ENCODE peak calls at places on chromosomes 7 and 10, in seven cellular contexts. M is DND-41, B is RWPE1, Z is pancreas, H is progenitor cell of endocrine pancreas, N is fibroblast of mammary gland, X is colonic mucosa. L is an unnamed sample.

GRCh38 chr10:47036771-47037170 is 125.5 kb downstream of the PTPN20 start:
- DNase-seq in M (no peak), B (no peak), Z (peak), H (no peak), N (no peak), X (no peak), L (no peak)

GRCh38 chr10:50739618-50740350 is at the start of gene ASAH2B:
- DNase-seq in M (no peak), B (peak), Z (peak), H (peak), N (peak), X (peak), L (peak)

GRCh38 chr7:94380264-94380663 is 14.4 kb upstream of the COL1A2 start:
- DNase-seq in M (no peak), B (no peak), Z (no peak), H (no peak), N (no peak), X (no peak), L (no peak)

GRCh38 chr10:9781681-9782080 is 1236.0 kb upstream of the CELF2 start:
- DNase-seq in M (no peak), B (no peak), Z (no peak), H (no peak), N (peak), X (no peak), L (no peak)

GRCh38 chr7:135923700-135924261 is 53.4 kb downstream of the MTPN start:
- DNase-seq in M (no peak), B (peak), Z (no peak), H (no peak), N (peak), X (no peak), L (no peak)

GRCh38 chr7:25854608-25855497 is 297.1 kb upstream of the NFE2L3 start:
- DNase-seq in M (peak), B (peak), Z (no peak), H (peak), N (peak), X (peak), L (peak)

GRCh38 chr10:74650613-74651012 is 175.8 kb upstream of the KAT6B start:
- DNase-seq in M (no peak), B (no peak), Z (no peak), H (no peak), N (no peak), X (no peak), L (no peak)

GRCh38 chr7:129101746-129102145 is 42.8 kb upstream of the TSPAN33 start:
- DNase-seq in M (no peak), B (no peak), Z (no peak), H (no peak), N (peak), X (no peak), L (no peak)

GRCh38 chr7:149280151-149280550 is 18.2 kb downstream of the ZNF783 start:
- DNase-seq in M (no peak), B (no peak), Z (no peak), H (no peak), N (no peak), X (no peak), L (no peak)

DNA sequence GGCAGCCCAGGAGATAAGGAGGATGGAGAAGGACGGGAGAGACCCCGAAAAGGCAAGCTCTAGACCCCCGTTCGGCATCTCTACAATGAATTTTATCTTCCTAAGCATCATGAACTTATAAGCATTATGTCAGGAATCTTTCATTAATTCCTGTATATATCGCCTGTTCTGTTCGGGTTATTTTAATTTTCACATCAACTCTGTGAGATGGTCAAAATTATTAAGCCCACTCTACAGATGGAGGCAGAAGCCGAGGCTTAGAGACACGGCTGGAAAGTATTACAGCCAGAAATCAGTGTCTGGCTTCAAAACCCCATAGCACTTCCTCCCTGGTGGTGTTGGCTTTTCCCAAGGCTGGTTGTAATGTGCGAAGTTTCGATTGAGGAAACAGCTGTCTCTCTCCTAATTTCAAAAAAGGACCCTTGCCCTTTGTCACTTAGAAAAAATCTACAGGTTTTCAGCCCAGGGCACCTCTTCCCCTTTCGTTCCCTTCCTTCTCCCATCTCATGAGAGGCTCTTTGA is 1.5 kb upstream of the GRM8 start:
- DNase-seq in M (no peak), B (no peak), Z (no peak), H (no peak), N (no peak), X (no peak), L (no peak)
- TF ChIP-seq CTCF in M (no peak), B (peak), Z (no peak), H (no peak), N (no peak), X (peak), L (peak)

DNA sequence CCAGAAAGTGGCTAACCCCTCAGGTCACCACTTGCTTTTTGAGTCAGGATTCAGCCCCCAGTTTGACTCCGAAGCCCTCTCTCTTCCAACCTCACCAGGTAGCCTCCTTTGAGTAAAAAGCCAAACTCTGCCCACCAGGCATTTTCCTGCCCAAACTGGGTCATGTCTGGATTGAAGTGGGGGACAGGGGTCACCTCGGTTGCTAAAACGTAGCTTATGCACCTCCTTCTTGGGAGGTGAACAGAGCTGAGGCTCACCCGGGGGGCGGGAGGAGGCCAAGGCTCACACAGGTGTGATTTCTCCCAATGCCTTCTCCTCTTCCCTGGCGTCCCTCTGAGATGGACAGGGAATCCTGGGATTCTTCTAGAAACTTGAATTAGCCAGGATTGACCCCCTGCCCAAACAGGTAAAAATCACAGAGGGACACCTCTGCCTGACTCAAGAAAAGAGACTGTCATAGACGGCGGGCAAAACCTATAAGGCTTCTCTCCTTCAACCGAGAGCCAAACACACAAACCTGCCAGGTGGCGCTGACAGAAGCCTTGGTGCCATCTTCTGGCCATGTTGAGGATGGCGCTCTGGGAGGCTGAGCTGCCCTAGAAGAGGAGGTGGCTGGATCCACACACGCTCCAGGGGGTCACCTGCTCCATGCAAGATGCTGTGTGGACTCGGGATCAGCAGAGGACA is 51.6 kb downstream of the PRLHR start:
- DNase-seq in M (peak), B (peak), Z (peak), H (peak), N (peak), X (peak), L (peak)
- TF ChIP-seq CTCF in M (peak), B (peak), Z (peak), H (peak), N (peak), X (peak), L (peak)

DNA sequence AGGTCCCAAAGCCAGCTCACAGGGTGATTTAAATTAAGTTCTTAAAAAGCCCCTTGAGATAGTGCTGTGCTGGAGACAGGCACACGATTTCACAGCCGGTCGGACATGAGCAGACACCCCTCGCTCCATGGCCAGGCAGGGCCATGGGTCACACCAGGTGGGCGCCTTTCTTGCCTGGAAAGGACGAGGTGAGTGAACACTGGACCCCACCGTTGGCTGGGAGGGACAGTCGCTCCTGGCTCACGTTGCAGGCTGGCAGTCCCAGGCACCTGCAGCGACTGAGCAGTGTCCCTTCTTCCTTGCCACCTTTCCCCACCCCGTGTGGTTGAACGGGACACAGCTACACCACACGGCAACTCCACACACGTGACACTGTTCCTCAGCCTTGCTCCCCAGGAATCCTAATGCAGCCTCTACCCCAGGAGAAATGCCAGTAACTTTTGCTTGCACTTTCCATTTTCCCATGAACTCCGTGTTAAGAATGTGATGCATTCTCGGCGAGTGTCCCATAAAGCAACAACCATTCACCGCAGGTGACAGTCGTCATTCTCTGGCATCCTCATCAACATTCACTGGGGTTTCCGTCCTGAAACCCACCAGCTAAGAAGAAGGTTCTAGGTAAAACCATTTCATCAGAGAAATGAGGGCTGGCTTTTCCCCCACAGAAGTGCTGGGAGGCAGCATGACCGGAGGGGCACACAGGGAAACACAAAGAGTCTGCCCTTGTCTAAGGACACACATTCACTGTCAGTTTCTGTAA is 217.4 kb downstream of the ZMYND11 start:
- DNase-seq in M (no peak), B (no peak), Z (no peak), H (no peak), N (no peak), X (no peak), L (peak)
- TF ChIP-seq CTCF in M (no peak), B (no peak), Z (no peak), H (no peak), N (no peak), X (no peak), L (no peak)

GRCh38 chr7:37180828-37181549 is 267.7 kb downstream of the ELMO1 start:
- DNase-seq in M (no peak), B (no peak), Z (no peak), H (no peak), N (no peak), X (no peak), L (no peak)
- TF ChIP-seq CTCF in M (no peak), B (no peak), Z (no peak), H (no peak), N (no peak), X (no peak), L (no peak)

GRCh38 chr7:30896041-30896440 is 15.6 kb upstream of the AQP1 start:
- DNase-seq in M (no peak), B (peak), Z (no peak), H (no peak), N (no peak), X (no peak), L (no peak)

GRCh38 chr7:30894009-30894408 is 17.6 kb upstream of the AQP1 start:
- DNase-seq in M (no peak), B (no peak), Z (no peak), H (no peak), N (no peak), X (no peak), L (no peak)

GRCh38 chr7:30896783-30897617 is 14.7 kb upstream of the AQP1 start:
- DNase-seq in M (no peak), B (no peak), Z (peak), H (no peak), N (no peak), X (peak), L (no peak)

GRCh38 chr7:30893357-30893756 is 18.3 kb upstream of the AQP1 start:
- DNase-seq in M (no peak), B (no peak), Z (no peak), H (no peak), N (no peak), X (no peak), L (no peak)

DNA sequence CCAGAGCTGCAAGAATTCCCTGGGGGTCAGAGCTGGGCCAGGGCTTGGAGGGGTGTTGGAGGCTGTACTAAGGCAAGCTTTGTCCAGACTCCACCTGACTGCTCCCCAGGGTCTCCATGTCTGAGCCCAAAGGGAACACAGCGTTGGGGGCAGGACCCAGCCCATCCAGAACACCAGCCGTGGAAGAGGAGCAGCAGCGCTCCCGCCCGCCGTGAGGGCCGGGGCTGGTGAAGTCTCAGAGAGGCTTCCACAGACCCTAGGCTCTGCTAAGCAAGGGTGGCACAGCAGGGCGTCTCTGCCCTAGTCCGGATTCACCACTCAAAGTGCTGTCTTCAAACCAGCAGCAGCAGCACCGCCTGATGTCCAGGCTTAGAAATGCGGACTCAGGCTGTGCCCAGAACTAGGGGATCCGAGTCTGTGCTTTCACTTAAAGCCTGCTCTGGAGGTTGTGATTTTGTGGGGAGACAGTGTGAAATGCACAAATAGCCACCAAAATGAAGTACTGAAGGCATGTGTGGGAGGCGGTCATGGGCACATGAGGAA is 16.7 kb upstream of the AQP1 start:
- DNase-seq in M (no peak), B (no peak), Z (no peak), H (no peak), N (no peak), X (no peak), L (no peak)
- TF ChIP-seq CTCF in M (no peak), B (no peak), Z (no peak), H (no peak), N (no peak), X (no peak), L (no peak)

DNA sequence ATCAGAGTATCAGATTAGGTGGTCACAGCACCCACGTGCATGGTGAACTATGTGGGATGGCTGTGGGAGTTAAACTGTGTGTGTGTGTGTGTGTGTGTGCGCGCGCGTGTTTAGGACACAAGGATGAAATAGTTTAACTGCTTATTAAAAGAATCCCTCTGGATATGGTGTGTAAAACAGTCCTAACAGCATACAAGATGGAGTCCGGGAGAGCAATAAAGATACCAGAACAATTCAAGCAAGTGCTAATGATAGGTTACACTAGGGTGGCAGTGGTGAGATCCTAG is 202.2 kb downstream of the IPMK start:
- DNase-seq in M (no peak), B (no peak), Z (no peak), H (no peak), N (no peak), X (no peak), L (no peak)
- TF ChIP-seq CTCF in M (no peak), B (peak), Z (no peak), H (no peak), N (no peak), X (no peak), L (no peak)

GRCh38 chr10:16987129-16987670 is 142.4 kb downstream of the CUBN start:
- DNase-seq in M (no peak), B (peak), Z (no peak), H (no peak), N (peak), X (no peak), L (no peak)

GRCh38 chr10:16984242-16984641 is 145.4 kb downstream of the CUBN start:
- DNase-seq in M (no peak), B (no peak), Z (no peak), H (no peak), N (no peak), X (no peak), L (no peak)

GRCh38 chr10:16987976-16988610 is 141.5 kb downstream of the CUBN start:
- DNase-seq in M (no peak), B (no peak), Z (no peak), H (no peak), N (no peak), X (no peak), L (no peak)

GRCh38 chr10:16986406-16987128 is 143.0 kb downstream of the CUBN start:
- DNase-seq in M (no peak), B (peak), Z (no peak), H (no peak), N (peak), X (no peak), L (no peak)

DNA sequence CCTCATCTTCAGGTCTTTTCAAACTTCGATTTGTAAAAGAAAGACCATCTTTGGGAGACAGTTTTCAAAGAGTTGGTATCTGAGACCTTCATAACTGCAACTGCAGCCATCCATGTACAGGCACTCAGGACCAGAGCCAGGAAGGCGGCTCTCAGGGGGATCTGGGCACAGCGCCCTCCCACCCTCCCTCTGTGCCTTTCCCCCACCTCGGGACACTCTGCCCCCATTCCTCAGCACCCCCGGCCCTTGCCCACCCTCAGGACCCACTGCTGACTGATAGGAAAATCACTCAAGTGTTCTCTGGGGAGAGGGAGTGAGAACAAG is 143.6 kb downstream of the CUBN start:
- DNase-seq in M (no peak), B (no peak), Z (no peak), H (no peak), N (no peak), X (no peak), L (no peak)
- TF ChIP-seq CTCF in M (no peak), B (no peak), Z (no peak), H (no peak), N (no peak), X (no peak), L (no peak)

GRCh38 chr7:146175716-146176115 is 59.1 kb downstream of the CNTNAP2 start:
- DNase-seq in M (no peak), B (no peak), Z (no peak), H (no peak), N (no peak), X (no peak), L (no peak)
- TF ChIP-seq CTCF in M (no peak), B (no peak), Z (no peak), H (peak), N (no peak), X (no peak), L (no peak)

GRCh38 chr7:2520131-2520807 is 695 bp downstream of the LFNG start:
- DNase-seq in M (no peak), B (no peak), Z (no peak), H (no peak), N (no peak), X (peak), L (peak)
- TF ChIP-seq CTCF in M (no peak), B (peak), Z (no peak), H (peak), N (no peak), X (no peak), L (no peak)

GRCh38 chr7:132705146-132705545 is 128.9 kb upstream of the PLXNA4 start:
- DNase-seq in M (no peak), B (no peak), Z (no peak), H (no peak), N (no peak), X (no peak), L (no peak)

GRCh38 chr7:132713893-132714292 is 137.6 kb upstream of the PLXNA4 start:
- DNase-seq in M (no peak), B (no peak), Z (no peak), H (no peak), N (no peak), X (no peak), L (no peak)

GRCh38 chr7:132708501-132708900 is 132.2 kb upstream of the PLXNA4 start:
- DNase-seq in M (no peak), B (no peak), Z (no peak), H (no peak), N (no peak), X (no peak), L (no peak)

DNA sequence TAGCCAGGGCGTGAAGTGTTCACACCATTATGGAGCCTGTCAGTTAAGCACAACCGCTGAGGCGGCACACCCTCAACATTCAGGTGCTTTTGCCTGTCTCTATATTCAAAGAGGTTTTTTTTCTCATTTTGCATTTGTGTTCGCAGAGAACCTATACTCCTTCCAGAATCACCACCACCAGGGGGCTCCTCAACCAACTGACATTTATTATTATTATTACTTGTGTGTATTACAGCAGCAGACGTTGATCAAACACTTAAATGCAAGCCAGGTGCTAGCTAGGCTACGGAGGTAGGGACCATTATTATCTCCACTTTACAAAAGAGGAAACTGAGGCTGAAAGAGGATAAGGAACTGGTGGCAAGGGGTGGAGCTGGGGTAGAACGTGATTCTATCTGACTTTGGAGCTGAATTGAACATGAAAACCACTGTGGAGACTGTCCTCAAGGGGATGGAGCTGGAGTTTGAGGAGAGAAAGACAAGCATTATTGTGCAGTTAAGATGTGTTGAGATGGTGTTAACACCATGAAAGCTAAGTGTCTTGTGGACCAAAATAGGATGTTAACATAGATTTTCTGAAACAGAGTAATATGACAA is 133.8 kb upstream of the PLXNA4 start:
- DNase-seq in M (no peak), B (no peak), Z (no peak), H (no peak), N (peak), X (no peak), L (peak)
- TF ChIP-seq CTCF in M (peak), B (peak), Z (peak), H (peak), N (peak), X (no peak), L (peak)

L was measured in activated CD8-positive, alpha-beta T cell treated with anti-CD3 and anti-CD28 coated beads for 36 hours.